ENCODE peak calls at places on chromosomes 3 and 15, in eight cellular contexts. One of them, this sample, is unnamed.

GRCh38 chr15:60062826-60063225 is 58.7 kb downstream of the FOXB1 start:
- DNase-seq in hepatocyte: no peak
- DNase-seq in keratinocyte: no peak
- DNase-seq in endothelial cell of umbilical vein: no peak
- DNase-seq in neural progenitor cell: no peak
- DNase-seq in GM23248: peak
- DNase-seq in MM.1S: no peak
- DNase-seq in PC-9: no peak
- DNase-seq in this sample: no peak

GRCh38 chr15:51134416-51135199 is 39.9 kb upstream of the TNFAIP8L3 start:
- DNase-seq in hepatocyte: no peak
- DNase-seq in keratinocyte: no peak
- DNase-seq in endothelial cell of umbilical vein: no peak
- DNase-seq in neural progenitor cell: no peak
- DNase-seq in GM23248: no peak
- DNase-seq in MM.1S: no peak
- DNase-seq in PC-9: no peak
- DNase-seq in this sample: no peak

GRCh38 chr3:49358884-49359225 is 702 bp upstream of the GPX1 start:
- DNase-seq in hepatocyte: no peak
- DNase-seq in keratinocyte: no peak
- DNase-seq in endothelial cell of umbilical vein: peak
- DNase-seq in neural progenitor cell: no peak
- DNase-seq in GM23248: no peak
- DNase-seq in MM.1S: no peak
- DNase-seq in PC-9: no peak
- DNase-seq in this sample: no peak

GRCh38 chr3:189233225-189233858 is 61.6 kb downstream of the TPRG1 start:
- DNase-seq in hepatocyte: peak
- DNase-seq in keratinocyte: peak
- DNase-seq in endothelial cell of umbilical vein: peak
- DNase-seq in neural progenitor cell: peak
- DNase-seq in GM23248: peak
- DNase-seq in MM.1S: peak
- DNase-seq in PC-9: peak
- DNase-seq in this sample: peak

GRCh38 chr15:95277266-95277665 is 1045.9 kb downstream of the MCTP2 start:
- DNase-seq in hepatocyte: no peak
- DNase-seq in keratinocyte: no peak
- DNase-seq in endothelial cell of umbilical vein: no peak
- DNase-seq in neural progenitor cell: no peak
- DNase-seq in GM23248: peak
- DNase-seq in MM.1S: no peak
- DNase-seq in PC-9: no peak
- DNase-seq in this sample: no peak

GRCh38 chr15:41877631-41878354 is 16.1 kb downstream of the SPTBN5 start:
- DNase-seq in hepatocyte: no peak
- DNase-seq in keratinocyte: no peak
- DNase-seq in endothelial cell of umbilical vein: no peak
- DNase-seq in neural progenitor cell: no peak
- DNase-seq in GM23248: no peak
- DNase-seq in MM.1S: no peak
- DNase-seq in PC-9: no peak
- DNase-seq in this sample: no peak

GRCh38 chr15:95970326-95970725 is 360.2 kb upstream of the NR2F2 start:
- DNase-seq in hepatocyte: no peak
- DNase-seq in keratinocyte: no peak
- DNase-seq in endothelial cell of umbilical vein: no peak
- DNase-seq in neural progenitor cell: no peak
- DNase-seq in GM23248: no peak
- DNase-seq in MM.1S: no peak
- DNase-seq in PC-9: no peak
- DNase-seq in this sample: no peak

GRCh38 chr3:150829408-150829807 is 66.4 kb upstream of the SIAH2 start:
- DNase-seq in hepatocyte: no peak
- DNase-seq in keratinocyte: no peak
- DNase-seq in endothelial cell of umbilical vein: no peak
- DNase-seq in neural progenitor cell: no peak
- DNase-seq in GM23248: no peak
- DNase-seq in MM.1S: no peak
- DNase-seq in PC-9: no peak
- DNase-seq in this sample: no peak

GRCh38 chr3:107990433-107990832 is 100.4 kb downstream of the CD47 start:
- DNase-seq in hepatocyte: no peak
- DNase-seq in keratinocyte: no peak
- DNase-seq in endothelial cell of umbilical vein: no peak
- DNase-seq in neural progenitor cell: no peak
- DNase-seq in GM23248: no peak
- DNase-seq in MM.1S: no peak
- DNase-seq in PC-9: no peak
- DNase-seq in this sample: no peak

GRCh38 chr3:107986505-107986904 is 104.3 kb downstream of the CD47 start:
- DNase-seq in hepatocyte: no peak
- DNase-seq in keratinocyte: no peak
- DNase-seq in endothelial cell of umbilical vein: no peak
- DNase-seq in neural progenitor cell: no peak
- DNase-seq in GM23248: no peak
- DNase-seq in MM.1S: no peak
- DNase-seq in PC-9: no peak
- DNase-seq in this sample: no peak

GRCh38 chr3:107987036-107987557 is 103.7 kb downstream of the CD47 start:
- DNase-seq in hepatocyte: peak
- DNase-seq in keratinocyte: peak
- DNase-seq in endothelial cell of umbilical vein: peak
- DNase-seq in neural progenitor cell: no peak
- DNase-seq in GM23248: peak
- DNase-seq in MM.1S: no peak
- DNase-seq in PC-9: peak
- DNase-seq in this sample: peak

GRCh38 chr3:107989651-107990050 is 101.2 kb downstream of the CD47 start:
- DNase-seq in hepatocyte: no peak
- DNase-seq in keratinocyte: no peak
- DNase-seq in endothelial cell of umbilical vein: no peak
- DNase-seq in neural progenitor cell: no peak
- DNase-seq in GM23248: no peak
- DNase-seq in MM.1S: no peak
- DNase-seq in PC-9: no peak
- DNase-seq in this sample: no peak

DNA sequence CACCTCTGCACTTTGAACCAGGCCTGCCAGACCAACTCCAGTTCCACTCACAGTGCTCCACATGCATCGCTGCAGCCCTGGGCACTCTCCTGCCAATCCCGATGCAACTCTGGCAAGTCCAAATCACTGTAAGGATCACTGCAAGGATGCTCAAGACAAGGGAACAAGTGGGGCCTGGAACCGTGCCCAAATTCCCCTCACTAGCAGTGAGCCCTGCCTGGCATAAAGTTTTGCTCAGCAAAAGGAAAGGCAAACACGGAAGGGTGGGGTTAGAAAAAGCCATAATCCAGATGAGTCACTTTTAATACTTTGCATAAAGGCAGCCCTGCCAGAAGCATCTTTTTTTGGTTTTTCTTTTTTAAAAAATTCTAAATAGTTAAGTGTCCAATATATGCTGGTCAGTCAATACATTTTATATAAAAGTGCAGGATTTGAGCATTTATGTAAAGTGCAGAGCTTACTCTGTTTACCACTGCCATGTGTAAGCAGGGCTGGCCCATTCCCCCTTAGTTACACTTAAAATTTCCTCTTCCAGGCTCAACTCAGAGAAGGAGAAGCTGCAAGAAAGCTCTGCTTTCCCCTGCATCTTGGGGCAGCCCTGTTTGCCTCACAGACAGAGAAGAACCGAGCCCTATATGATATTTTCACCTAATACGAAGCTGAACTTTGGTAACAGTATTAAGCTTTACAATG is 102.2 kb downstream of the CD47 start:
- DNase-seq in hepatocyte: peak
- DNase-seq in keratinocyte: no peak
- DNase-seq in endothelial cell of umbilical vein: peak
- DNase-seq in neural progenitor cell: no peak
- DNase-seq in GM23248: peak
- DNase-seq in MM.1S: no peak
- DNase-seq in PC-9: peak
- DNase-seq in this sample: peak
- H3K27ac ChIP-seq in hepatocyte: peak
- H3K27ac ChIP-seq in keratinocyte: peak
- H3K27ac ChIP-seq in endothelial cell of umbilical vein: no peak
- H3K27ac ChIP-seq in neural progenitor cell: no peak
- H3K27ac ChIP-seq in GM23248: peak
- H3K27ac ChIP-seq in MM.1S: no peak
- H3K27ac ChIP-seq in PC-9: peak
- H3K27ac ChIP-seq in this sample: no peak

GRCh38 chr3:128458746-128459450 is 7.8 kb downstream of the DNAJB8 start:
- DNase-seq in hepatocyte: no peak
- DNase-seq in keratinocyte: no peak
- DNase-seq in endothelial cell of umbilical vein: no peak
- DNase-seq in neural progenitor cell: peak
- DNase-seq in GM23248: no peak
- DNase-seq in MM.1S: no peak
- DNase-seq in PC-9: no peak
- DNase-seq in this sample: no peak

GRCh38 chr3:128455786-128456748 is 10.6 kb downstream of the DNAJB8 start:
- DNase-seq in hepatocyte: no peak
- DNase-seq in keratinocyte: no peak
- DNase-seq in endothelial cell of umbilical vein: no peak
- DNase-seq in neural progenitor cell: no peak
- DNase-seq in GM23248: peak
- DNase-seq in MM.1S: no peak
- DNase-seq in PC-9: no peak
- DNase-seq in this sample: no peak

GRCh38 chr3:128457918-128458317 is 8.8 kb downstream of the DNAJB8 start:
- DNase-seq in hepatocyte: no peak
- DNase-seq in keratinocyte: no peak
- DNase-seq in endothelial cell of umbilical vein: no peak
- DNase-seq in neural progenitor cell: no peak
- DNase-seq in GM23248: no peak
- DNase-seq in MM.1S: no peak
- DNase-seq in PC-9: no peak
- DNase-seq in this sample: no peak

GRCh38 chr3:128455116-128455515 is 11.6 kb downstream of the DNAJB8 start:
- DNase-seq in hepatocyte: no peak
- DNase-seq in keratinocyte: no peak
- DNase-seq in endothelial cell of umbilical vein: no peak
- DNase-seq in neural progenitor cell: no peak
- DNase-seq in GM23248: no peak
- DNase-seq in MM.1S: no peak
- DNase-seq in PC-9: no peak
- DNase-seq in this sample: no peak

DNA sequence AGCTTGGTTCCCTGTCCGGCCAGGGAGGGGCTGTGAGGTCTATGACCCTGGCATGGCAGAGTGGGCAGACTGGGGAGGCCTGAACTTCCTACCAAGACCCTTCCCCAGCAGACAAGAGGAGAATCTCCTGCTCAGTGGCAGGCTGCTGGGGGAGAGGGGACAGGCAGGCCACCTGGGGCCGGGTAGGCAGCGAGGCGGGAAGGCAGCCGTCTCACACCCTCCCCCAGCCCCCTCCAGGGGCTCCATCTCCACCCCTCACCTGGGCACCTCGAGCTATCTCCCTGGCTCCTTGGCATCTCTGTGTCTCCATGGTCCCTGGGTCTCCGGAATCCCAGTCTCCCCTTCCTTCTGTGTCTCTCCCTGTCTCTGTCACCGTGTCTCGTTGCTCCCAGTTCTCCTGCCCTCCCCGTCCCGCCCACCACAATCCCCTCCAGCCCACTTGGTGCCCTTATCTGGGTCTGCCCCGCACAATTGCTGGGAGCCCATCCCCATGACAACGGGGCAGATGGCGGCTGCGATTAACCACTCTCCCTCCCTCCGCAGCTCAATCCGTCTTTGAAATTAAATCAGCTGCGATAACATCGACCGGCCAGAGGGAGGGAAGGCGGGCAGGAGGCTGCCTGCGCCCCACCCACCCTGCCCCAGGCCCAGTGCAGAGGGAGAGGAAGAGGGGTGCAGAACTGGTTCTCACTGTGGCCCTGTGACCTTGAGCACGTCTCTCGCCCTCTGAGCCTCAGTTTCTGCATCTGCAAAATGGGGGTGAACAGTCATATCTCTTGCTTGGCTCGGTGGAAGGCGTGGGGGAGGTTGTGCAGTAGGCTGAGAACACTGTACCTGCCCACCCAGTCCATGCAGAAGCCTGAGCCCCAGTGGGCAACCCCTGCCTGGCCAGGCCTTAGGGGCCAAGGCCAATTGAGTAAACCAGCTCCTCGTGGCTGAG is 9.6 kb downstream of the DNAJB8 start:
- DNase-seq in hepatocyte: no peak
- DNase-seq in keratinocyte: no peak
- DNase-seq in endothelial cell of umbilical vein: no peak
- DNase-seq in neural progenitor cell: peak
- DNase-seq in GM23248: no peak
- DNase-seq in MM.1S: no peak
- DNase-seq in PC-9: no peak
- DNase-seq in this sample: no peak
- TF ChIP-seq EZH2 in hepatocyte: no peak
- TF ChIP-seq EZH2 in keratinocyte: no peak
- TF ChIP-seq EZH2 in endothelial cell of umbilical vein: no peak
- TF ChIP-seq EZH2 in neural progenitor cell: no peak
- TF ChIP-seq EZH2 in GM23248: no peak
- TF ChIP-seq EZH2 in MM.1S: no peak
- TF ChIP-seq EZH2 in PC-9: no peak
- TF ChIP-seq EZH2 in this sample: no peak

DNA sequence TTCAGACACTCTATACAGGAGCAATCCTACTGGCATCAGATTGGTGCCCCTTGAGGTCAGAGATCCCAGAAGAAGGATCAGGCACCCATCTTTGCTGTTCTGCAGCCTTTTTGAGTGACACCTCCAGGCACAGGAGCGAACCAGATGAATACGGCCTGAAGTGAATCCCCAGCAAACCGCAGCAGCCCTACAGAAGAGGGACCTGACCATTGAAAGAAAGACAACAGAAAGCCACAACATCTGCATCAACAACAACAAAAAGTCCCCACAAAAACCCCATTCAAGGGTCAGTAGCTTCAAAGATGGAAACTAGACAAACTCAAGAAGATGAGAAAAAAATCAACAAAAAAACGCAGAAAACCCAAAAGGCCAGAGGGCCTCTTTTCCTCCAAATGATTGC is 130.4 kb downstream of the PPM1L start:
- DNase-seq in hepatocyte: no peak
- DNase-seq in keratinocyte: no peak
- DNase-seq in endothelial cell of umbilical vein: no peak
- DNase-seq in neural progenitor cell: no peak
- DNase-seq in GM23248: no peak
- DNase-seq in MM.1S: no peak
- DNase-seq in PC-9: no peak
- DNase-seq in this sample: no peak
- H3K4me3 ChIP-seq in hepatocyte: no peak
- H3K4me3 ChIP-seq in keratinocyte: no peak
- H3K4me3 ChIP-seq in endothelial cell of umbilical vein: no peak
- H3K4me3 ChIP-seq in neural progenitor cell: no peak
- H3K4me3 ChIP-seq in GM23248: no peak
- H3K4me3 ChIP-seq in MM.1S: no peak
- H3K4me3 ChIP-seq in PC-9: no peak
- H3K4me3 ChIP-seq in this sample: no peak

GRCh38 chr3:116337229-116337628 is 108.1 kb downstream of the LSAMP start:
- DNase-seq in hepatocyte: no peak
- DNase-seq in keratinocyte: no peak
- DNase-seq in endothelial cell of umbilical vein: no peak
- DNase-seq in neural progenitor cell: no peak
- DNase-seq in GM23248: no peak
- DNase-seq in MM.1S: no peak
- DNase-seq in PC-9: no peak
- DNase-seq in this sample: peak

GRCh38 chr3:116339441-116340028 is 105.8 kb downstream of the LSAMP start:
- DNase-seq in hepatocyte: peak
- DNase-seq in keratinocyte: no peak
- DNase-seq in endothelial cell of umbilical vein: no peak
- DNase-seq in neural progenitor cell: no peak
- DNase-seq in GM23248: peak
- DNase-seq in MM.1S: no peak
- DNase-seq in PC-9: no peak
- DNase-seq in this sample: peak

GRCh38 chr3:116340680-116341216 is 104.5 kb downstream of the LSAMP start:
- DNase-seq in hepatocyte: no peak
- DNase-seq in keratinocyte: no peak
- DNase-seq in endothelial cell of umbilical vein: no peak
- DNase-seq in neural progenitor cell: no peak
- DNase-seq in GM23248: peak
- DNase-seq in MM.1S: no peak
- DNase-seq in PC-9: no peak
- DNase-seq in this sample: no peak

GRCh38 chr3:116341381-116341780 is 103.9 kb downstream of the LSAMP start:
- DNase-seq in hepatocyte: no peak
- DNase-seq in keratinocyte: no peak
- DNase-seq in endothelial cell of umbilical vein: no peak
- DNase-seq in neural progenitor cell: no peak
- DNase-seq in GM23248: no peak
- DNase-seq in MM.1S: no peak
- DNase-seq in PC-9: no peak
- DNase-seq in this sample: no peak

GRCh38 chr3:116338713-116339112 is 106.6 kb downstream of the LSAMP start:
- DNase-seq in hepatocyte: no peak
- DNase-seq in keratinocyte: no peak
- DNase-seq in endothelial cell of umbilical vein: no peak
- DNase-seq in neural progenitor cell: peak
- DNase-seq in GM23248: no peak
- DNase-seq in MM.1S: no peak
- DNase-seq in PC-9: no peak
- DNase-seq in this sample: peak
- H3K27ac ChIP-seq in hepatocyte: no peak
- H3K27ac ChIP-seq in keratinocyte: no peak
- H3K27ac ChIP-seq in endothelial cell of umbilical vein: no peak
- H3K27ac ChIP-seq in neural progenitor cell: peak
- H3K27ac ChIP-seq in GM23248: no peak
- H3K27ac ChIP-seq in MM.1S: no peak
- H3K27ac ChIP-seq in PC-9: no peak
- H3K27ac ChIP-seq in this sample: no peak